ENCODE peak calls at places on chromosomes 6 and 20, in four cellular contexts. I is psoas muscle, O is tibial artery, H is endothelial cell. L is an unnamed sample.

GRCh38 chr6:9848094-9848493 is 566.8 kb downstream of the TFAP2A start:
- DNase-seq in O (no peak), I (no peak), H (no peak), L (no peak)

GRCh38 chr6:73032586-73032985 is 192.7 kb downstream of the KHDC1L start:
- DNase-seq in O (no peak), I (no peak), H (no peak), L (no peak)

GRCh38 chr6:159053781-159054398 is 9.1 kb upstream of the TAGAP start:
- DNase-seq in O (no peak), I (no peak), H (no peak), L (no peak)

GRCh38 chr6:157912326-157912725 is 69.3 kb upstream of the SYNJ2 start:
- DNase-seq in O (no peak), I (no peak), H (no peak), L (no peak)

GRCh38 chr20:50663095-50663821 is 28.1 kb downstream of the RIPOR3 start:
- DNase-seq in O (no peak), H (no peak), I (no peak), L (no peak)

GRCh38 chr6:41055149-41055548 is 2.1 kb downstream of the APOBEC2 start:
- DNase-seq in O (no peak), H (no peak), I (no peak), L (no peak)

GRCh38 chr6:153729189-153729588 is 309.9 kb upstream of the OPRM1 start:
- DNase-seq in H (no peak), O (no peak), I (no peak), L (no peak)

GRCh38 chr20:11411765-11412164 is 505.9 kb upstream of the BTBD3 start:
- DNase-seq in O (no peak), I (no peak), H (no peak), L (no peak)

GRCh38 chr6:24536466-24536865 is 41.7 kb downstream of the ALDH5A1 start:
- DNase-seq in I (no peak), H (no peak), O (no peak), L (no peak)

GRCh38 chr6:43211960-43212359 is 17.3 kb downstream of the DNPH1 start:
- DNase-seq in O (no peak), H (no peak), I (no peak), L (no peak)

GRCh38 chr6:155377061-155377460 is 62.8 kb upstream of the TFB1M start:
- DNase-seq in I (no peak), O (no peak), H (no peak), L (no peak)

GRCh38 chr20:49727473-49727872 is 13.8 kb upstream of the B4GALT5 start:
- DNase-seq in H (no peak), I (no peak), O (no peak), L (no peak)

GRCh38 chr6:38143191-38144154 is 323.9 kb downstream of the ZFAND3 start:
- DNase-seq in O (no peak), H (no peak), I (no peak), L (no peak)

GRCh38 chr6:17741507-17741906 is 34.8 kb upstream of the NUP153 start:
- DNase-seq in H (no peak), O (no peak), I (no peak), L (no peak)

GRCh38 chr6:28764014-28764723 is 159.6 kb downstream of the TRIM27 start:
- DNase-seq in I (no peak), H (no peak), O (no peak), L (no peak)

GRCh38 chr20:57835053-57835452 is 125.2 kb upstream of the PMEPA1 start:
- DNase-seq in O (no peak), I (no peak), H (no peak), L (no peak)

GRCh38 chr6:27188885-27189418 is 58.5 kb upstream of the PRSS16 start:
- DNase-seq in H (peak), I (peak), O (peak), L (no peak)

GRCh38 chr20:31638317-31638716 is 605 bp downstream of the COX4I2 start:
- DNase-seq in H (no peak), O (no peak), I (no peak), L (no peak)

GRCh38 chr20:60242836-60243520 is 284.8 kb downstream of the CDH26 start:
- DNase-seq in I (no peak), H (no peak), O (no peak), L (no peak)

GRCh38 chr6:111710439-111710838 is 104.8 kb upstream of the TRAF3IP2 start:
- DNase-seq in I (no peak), H (no peak), O (no peak), L (no peak)

GRCh38 chr6:36698196-36698595 is 570 bp downstream of the RAB44 start:
- DNase-seq in H (no peak), I (no peak), O (peak), L (no peak)

GRCh38 chr6:41371992-41372525 is 36.7 kb downstream of the NCR2 start:
- DNase-seq in H (peak), O (no peak), I (no peak), L (no peak)

GRCh38 chr20:11090751-11091150 is 417.0 kb upstream of the JAG1 start:
- DNase-seq in I (no peak), H (no peak), O (no peak), L (no peak)

GRCh38 chr20:33443006-33443511 is 504 bp downstream of the SNTA1 start:
- DNase-seq in I (peak), H (peak), O (peak), L (no peak)

GRCh38 chr6:6695711-6696048 is 107.2 kb downstream of the LY86 start:
- DNase-seq in H (no peak), I (no peak), O (no peak), L (no peak)

GRCh38 chr6:6694368-6694780 is 105.9 kb downstream of the LY86 start:
- DNase-seq in O (no peak), I (no peak), H (no peak), L (no peak)

GRCh38 chr6:6697620-6698019 is 109.1 kb downstream of the LY86 start:
- DNase-seq in H (no peak), O (no peak), I (no peak), L (no peak)

GRCh38 chr6:6694825-6695710 is 106.5 kb downstream of the LY86 start:
- DNase-seq in H (no peak), O (no peak), I (no peak), L (no peak)

DNA sequence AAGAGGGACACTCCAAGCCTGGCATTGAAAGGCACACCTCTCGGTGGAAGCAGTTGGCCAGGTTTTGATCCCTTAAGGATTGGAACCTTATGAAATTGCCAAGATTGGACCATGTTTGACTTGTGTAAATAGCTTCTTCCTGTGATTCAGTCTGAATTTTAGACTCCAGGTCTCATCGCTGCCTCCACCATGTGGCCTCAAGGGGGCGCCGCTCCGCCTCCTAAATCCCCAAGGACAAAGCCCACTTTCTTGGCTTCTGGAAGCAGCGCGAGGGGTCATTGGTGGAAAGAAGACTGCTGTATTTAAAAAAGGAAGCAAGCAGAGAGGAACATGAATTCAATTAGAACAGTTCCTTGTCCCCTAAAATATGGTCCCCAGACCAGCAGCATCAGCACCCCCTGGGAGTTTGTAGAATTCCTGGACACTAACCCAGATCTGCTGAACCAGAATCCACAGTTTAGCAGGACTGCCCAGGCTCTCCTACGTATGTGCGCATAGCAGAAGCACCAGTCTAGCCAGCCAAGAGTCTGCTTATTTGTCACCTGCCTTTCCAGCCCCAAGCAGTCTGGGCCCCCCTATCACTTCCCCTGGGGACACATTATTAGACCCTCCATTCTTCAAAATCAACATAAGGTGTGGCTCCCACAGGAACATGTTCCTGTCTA is 108.5 kb downstream of the LY86 start:
- DNase-seq in O (no peak), I (peak), H (peak), L (peak)
- TF ChIP-seq CTCF in O (no peak), I (peak), H (peak), L (peak)

GRCh38 chr6:11750682-11751081 is 27.9 kb downstream of the ADTRP start:
- DNase-seq in O (no peak), I (no peak), H (no peak), L (no peak)

GRCh38 chr6:11752350-11752749 is 26.3 kb downstream of the ADTRP start:
- DNase-seq in O (no peak), I (no peak), H (no peak), L (no peak)

GRCh38 chr6:11744753-11745152 is 33.9 kb downstream of the ADTRP start:
- DNase-seq in I (peak), H (no peak), O (peak), L (no peak)

GRCh38 chr6:11747021-11747420 is 31.6 kb downstream of the ADTRP start:
- DNase-seq in H (no peak), I (no peak), O (no peak), L (no peak)

DNA sequence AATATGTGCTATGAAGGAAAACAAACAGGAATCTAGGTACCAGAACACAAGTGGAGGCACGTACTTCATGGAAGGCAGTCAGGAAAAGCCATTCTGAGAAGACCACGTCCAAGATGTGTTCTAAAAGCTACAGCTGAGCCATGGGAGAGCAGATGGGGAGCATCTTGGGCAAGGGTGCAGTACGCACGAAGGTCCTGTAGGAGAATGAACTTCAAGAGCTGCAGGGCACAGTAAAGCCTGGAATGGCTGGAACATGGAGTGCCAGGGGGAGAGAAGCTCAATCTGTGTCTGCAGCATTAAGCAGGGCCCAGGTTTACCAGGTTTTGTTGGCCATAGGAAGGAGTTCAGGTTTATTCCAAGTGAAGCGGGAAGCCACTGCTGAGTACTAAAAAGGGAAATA is 30.0 kb downstream of the ADTRP start:
- DNase-seq in O (no peak), I (no peak), H (no peak), L (no peak)
- TF ChIP-seq CTCF in O (no peak), I (no peak), H (no peak), L (no peak)

DNA sequence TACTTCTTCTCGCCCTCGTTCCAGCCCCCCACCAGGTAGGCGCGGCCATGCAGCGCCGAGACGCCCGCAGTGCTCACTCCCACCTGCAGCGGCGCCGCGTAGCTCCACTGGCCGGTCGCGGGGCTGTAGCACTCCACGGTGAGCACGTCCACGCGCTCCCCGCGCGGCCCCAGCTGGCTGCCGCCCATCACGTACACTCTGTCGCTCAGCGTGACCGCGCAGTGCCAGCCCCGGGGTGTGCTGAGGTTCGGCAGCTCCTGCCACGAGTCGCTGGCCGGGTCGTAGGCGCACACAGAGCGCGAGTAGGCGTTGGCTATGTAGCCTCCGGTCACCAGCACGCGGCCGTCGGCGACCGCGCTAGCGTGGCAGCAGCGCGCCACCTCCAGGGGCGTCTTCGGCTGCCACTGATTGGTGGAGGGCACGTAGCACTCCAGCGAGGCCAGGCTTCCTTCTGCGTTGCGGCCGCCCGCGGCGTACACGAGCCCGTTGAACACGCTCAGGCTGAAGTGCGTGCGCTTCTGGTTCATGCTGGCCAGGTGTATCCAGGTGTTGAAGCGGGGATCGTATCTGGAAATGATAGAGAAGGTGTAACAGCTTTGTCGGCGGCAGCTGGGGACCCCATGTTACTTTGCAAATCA is 13.7 kb downstream of the KLHL31 start:
- DNase-seq in O (peak), I (peak), H (peak), L (peak)
- TF ChIP-seq CTCF in O (peak), I (peak), H (no peak), L (peak)

DNA sequence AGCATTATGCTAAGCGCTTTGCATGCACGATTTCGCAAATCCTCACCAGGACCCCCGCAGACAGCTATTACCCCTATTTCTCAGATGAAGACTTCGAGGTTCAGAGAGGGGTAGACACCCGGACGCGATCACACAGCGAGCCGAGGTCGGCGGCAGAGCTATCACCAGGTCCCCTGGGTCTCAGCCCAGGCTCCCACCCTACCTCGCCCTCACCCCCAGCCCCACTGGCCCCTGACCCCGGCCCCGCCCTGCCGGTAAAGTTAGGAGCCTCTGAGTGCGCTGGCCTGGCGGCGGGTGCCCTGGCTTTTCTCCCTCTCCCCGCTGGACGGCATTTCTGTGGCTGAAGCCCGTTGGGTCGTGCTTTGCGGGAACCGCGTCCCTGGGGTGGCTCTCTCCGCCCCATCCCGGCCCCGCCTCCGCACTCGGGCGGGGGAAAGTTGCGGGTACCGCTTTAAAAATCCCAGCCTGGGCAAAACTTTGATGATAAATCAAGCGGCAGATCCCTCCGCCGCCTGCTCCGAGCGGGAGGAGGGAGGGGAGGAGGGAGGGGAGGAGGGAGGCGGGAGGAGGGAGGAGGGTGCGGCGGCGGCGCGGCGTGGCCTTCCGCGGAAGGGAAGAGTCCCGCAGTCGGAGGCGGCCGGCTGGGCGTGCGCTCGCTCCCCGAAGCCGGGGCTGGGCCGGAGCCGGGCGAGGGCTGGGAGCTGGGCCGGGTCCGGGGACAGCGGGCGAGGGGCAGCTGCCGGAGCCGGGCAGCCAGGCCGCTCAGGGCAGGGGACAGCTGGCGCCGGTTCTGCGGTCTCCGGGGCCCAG is at the start of gene VSTM2L:
- DNase-seq in O (no peak), I (no peak), H (peak), L (no peak)
- TF ChIP-seq CTCF in O (no peak), I (no peak), H (no peak), L (no peak)

GRCh38 chr20:4896119-4896700 is 105.1 kb downstream of the SLC23A2 start:
- DNase-seq in O (no peak), H (no peak), I (no peak), L (no peak)

GRCh38 chr20:4897600-4897999 is 103.7 kb downstream of the SLC23A2 start:
- DNase-seq in O (no peak), H (no peak), I (no peak), L (no peak)

GRCh38 chr20:4898845-4899244 is 102.5 kb downstream of the SLC23A2 start:
- DNase-seq in H (no peak), I (no peak), O (no peak), L (no peak)

GRCh38 chr20:4898282-4898681 is 103.0 kb downstream of the SLC23A2 start:
- DNase-seq in I (peak), H (no peak), O (peak), L (no peak)

DNA sequence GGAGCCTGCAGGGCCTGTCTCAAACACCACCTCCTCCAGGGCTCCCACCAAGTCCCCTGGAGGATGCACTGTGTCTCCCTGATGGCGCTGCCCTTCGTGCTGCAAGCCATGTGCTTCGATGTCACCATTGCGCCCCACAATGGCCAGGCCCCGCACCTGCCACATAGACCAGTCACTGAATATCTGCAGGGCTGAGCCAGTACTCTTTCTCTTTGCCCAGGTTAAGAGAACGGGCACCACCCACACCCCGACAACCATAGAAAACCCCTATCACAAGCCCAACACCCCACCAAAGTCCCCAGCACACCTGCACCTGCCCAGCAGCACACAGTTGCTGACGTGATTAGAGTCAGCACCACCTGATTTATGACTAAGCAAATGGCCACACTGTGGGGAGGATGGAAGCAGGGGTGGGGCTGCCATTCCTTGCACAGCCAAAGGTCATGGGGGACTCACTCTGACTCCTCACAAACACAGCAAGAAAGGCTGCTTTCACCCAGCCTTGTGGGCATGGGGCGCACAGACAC is 104.3 kb downstream of the SLC23A2 start:
- DNase-seq in O (no peak), H (no peak), I (no peak), L (no peak)
- TF ChIP-seq CTCF in O (no peak), H (no peak), I (no peak), L (peak)

GRCh38 chr20:45685896-45686295 is 15.9 kb upstream of the WFDC11 start:
- DNase-seq in H (peak), I (no peak), O (no peak), L (no peak)
- TF ChIP-seq CTCF in H (no peak), I (no peak), O (no peak), L (no peak)

DNA sequence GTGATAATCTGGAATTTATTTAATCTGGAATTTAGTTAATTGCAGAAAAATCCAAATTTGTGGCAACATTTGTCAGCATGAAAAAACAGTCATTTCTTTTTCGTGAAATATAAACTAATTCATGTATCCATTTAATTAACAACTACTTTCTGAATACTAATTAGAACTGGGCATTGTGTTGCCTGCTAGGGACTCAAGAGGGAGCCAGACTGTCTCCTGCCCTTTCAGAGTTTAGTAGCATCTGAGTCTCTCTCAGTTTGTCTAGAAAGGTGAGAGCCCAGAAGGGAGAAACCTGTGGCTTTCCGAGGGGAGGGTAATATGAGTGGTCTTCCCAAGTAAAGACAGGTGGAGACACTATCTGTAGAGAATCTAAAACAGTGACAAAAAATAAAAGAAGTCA is 210.9 kb upstream of the HDDC2 start:
- DNase-seq in O (no peak), H (no peak), I (no peak), L (no peak)
- TF ChIP-seq CTCF in O (no peak), H (peak), I (peak), L (peak)

GRCh38 chr6:45595010-45595851 is 217.5 kb upstream of the SUPT3H start:
- DNase-seq in H (no peak), I (no peak), O (no peak), L (no peak)

GRCh38 chr6:45599053-45599452 is 221.3 kb upstream of the SUPT3H start:
- DNase-seq in O (no peak), H (no peak), I (no peak), L (no peak)
- TF ChIP-seq CTCF in O (no peak), H (no peak), I (no peak), L (no peak)

GRCh38 chr20:235891-236290 is 8.8 kb downstream of the DEFB129 start:
- DNase-seq in O (no peak), H (no peak), I (no peak), L (no peak)
- TF ChIP-seq CTCF in O (no peak), H (no peak), I (no peak), L (no peak)

L was measured in progenitor cell of endocrine pancreas.